ENCODE peak calls at places on chromosome 12, in four cellular contexts. L is transverse colon, F is Peyer's patch, J is right lobe of liver. H is an unnamed sample. For H3K4me1, the result is how much of the 10 kb centered on the place peaks cover.

GRCh38 chr12:123854232-123854631 is 92.1 kb downstream of the DNAH10 start:
- DNase-seq in L (no peak), F (no peak), J (no peak), H (no peak)

GRCh38 chr12:103973909-103974308 is 8.2 kb downstream of the TDG start:
- DNase-seq in L (no peak), F (no peak), J (no peak), H (no peak)

GRCh38 chr12:124495194-124495983 is 72.0 kb downstream of the NCOR2 start:
- DNase-seq in L (no peak), F (no peak), J (peak), H (no peak)

GRCh38 chr12:57631566-57632368 is 1.2 kb downstream of the B4GALNT1 start:
- DNase-seq in L (no peak), F (no peak), J (no peak), H (peak)

GRCh38 chr12:120529641-120530314 is 820 bp upstream of the COQ5 start:
- DNase-seq in L (peak), F (no peak), J (no peak), H (no peak)

GRCh38 chr12:69513297-69513696 is 43.1 kb downstream of the FRS2 start:
- DNase-seq in L (no peak), F (no peak), J (no peak), H (no peak)

GRCh38 chr12:95218852-95219171 is 1.2 kb downstream of the VEZT start:
- DNase-seq in L (peak), F (peak), J (no peak), H (no peak)

GRCh38 chr12:93784339-93785086 is 107.3 kb downstream of the CRADD start:
- DNase-seq in L (peak), F (peak), J (no peak), H (peak)

GRCh38 chr12:106783515-106783914 is 9.0 kb downstream of the RIC8B start:
- DNase-seq in L (no peak), F (no peak), J (no peak), H (no peak)

GRCh38 chr12:14111230-14111865 is 129.9 kb upstream of the GRIN2B start:
- DNase-seq in L (no peak), F (peak), J (no peak), H (no peak)

GRCh38 chr12:58359084-58359483 is 417.7 kb downstream of the ATP23 start:
- DNase-seq in L (no peak), F (no peak), J (no peak), H (no peak)

GRCh38 chr12:49442915-49443314 is 75.7 kb downstream of the SPATS2 start:
- DNase-seq in L (no peak), F (no peak), J (no peak), H (no peak)

GRCh38 chr12:111901182-111901581 is 59.2 kb downstream of the MAPKAPK5 start:
- DNase-seq in L (no peak), F (no peak), J (no peak), H (no peak)

GRCh38 chr12:113208041-113208934 is 13.0 kb upstream of the TPCN1 start:
- DNase-seq in L (peak), F (peak), J (no peak), H (no peak)

GRCh38 chr12:45622210-45622937 is 107.1 kb upstream of the ARID2 start:
- DNase-seq in L (no peak), F (no peak), J (peak), H (no peak)

GRCh38 chr12:14545144-14546124 is 22.2 kb downstream of the PLBD1 start:
- DNase-seq in L (peak), F (no peak), J (no peak), H (no peak)

GRCh38 chr12:98698603-98699463 is 53.7 kb downstream of the APAF1 start:
- DNase-seq in L (peak), F (peak), J (peak), H (no peak)

GRCh38 chr12:111341426-111342065 is 27.3 kb downstream of the PHETA1 start:
- DNase-seq in L (no peak), F (no peak), J (no peak), H (no peak)

GRCh38 chr12:102722147-102722546 is 194.9 kb downstream of the PAH start:
- DNase-seq in L (no peak), F (no peak), J (no peak), H (no peak)

GRCh38 chr12:14884458-14884878 is 1.2 kb downstream of the MGP start:
- DNase-seq in L (peak), F (peak), J (peak), H (peak)

GRCh38 chr12:27177716-27178115 is 66.4 kb upstream of the STK38L start:
- DNase-seq in L (no peak), F (no peak), J (no peak), H (no peak)

GRCh38 chr12:55718020-55718419 is 2.2 kb upstream of the RDH5 start:
- DNase-seq in L (no peak), F (no peak), J (no peak), H (peak)

GRCh38 chr12:117685115-117685926 is 283.5 kb downstream of the KSR2 start:
- DNase-seq in L (peak), F (peak), J (peak), H (no peak)

GRCh38 chr12:18576104-18576622 is 161.6 kb downstream of the PLCZ1 start:
- DNase-seq in L (no peak), F (no peak), J (no peak), H (no peak)

GRCh38 chr12:117986705-117987469 is 18.1 kb upstream of the KSR2 start:
- DNase-seq in L (no peak), F (no peak), J (no peak), H (no peak)

GRCh38 chr12:7612851-7613250 is 52.9 kb downstream of the APOBEC1 start:
- DNase-seq in L (no peak), F (no peak), J (no peak), H (no peak)

GRCh38 chr12:15601210-15601800 is 187.9 kb downstream of the EPS8 start:
- DNase-seq in L (no peak), F (no peak), J (no peak), H (no peak)

GRCh38 chr12:124007810-124008570 is 35.0 kb downstream of the ZNF664 start:
- DNase-seq in L (no peak), F (no peak), J (peak), H (no peak)

GRCh38 chr12:121776190-121777098 is 17.0 kb downstream of the RHOF start:
- DNase-seq in L (peak), F (peak), J (peak), H (no peak)
- TF ChIP-seq POLR2A in L (no peak), F (no peak), J (no peak), H (no peak)

GRCh38 chr12:116635487-116635886 is 76.3 kb downstream of the MAP1LC3B2 start:
- DNase-seq in L (peak), F (no peak), J (no peak), H (no peak)
- H3K4me1 ChIP-seq in L (under half), F (under half), J (under half), H (under half)

DNA sequence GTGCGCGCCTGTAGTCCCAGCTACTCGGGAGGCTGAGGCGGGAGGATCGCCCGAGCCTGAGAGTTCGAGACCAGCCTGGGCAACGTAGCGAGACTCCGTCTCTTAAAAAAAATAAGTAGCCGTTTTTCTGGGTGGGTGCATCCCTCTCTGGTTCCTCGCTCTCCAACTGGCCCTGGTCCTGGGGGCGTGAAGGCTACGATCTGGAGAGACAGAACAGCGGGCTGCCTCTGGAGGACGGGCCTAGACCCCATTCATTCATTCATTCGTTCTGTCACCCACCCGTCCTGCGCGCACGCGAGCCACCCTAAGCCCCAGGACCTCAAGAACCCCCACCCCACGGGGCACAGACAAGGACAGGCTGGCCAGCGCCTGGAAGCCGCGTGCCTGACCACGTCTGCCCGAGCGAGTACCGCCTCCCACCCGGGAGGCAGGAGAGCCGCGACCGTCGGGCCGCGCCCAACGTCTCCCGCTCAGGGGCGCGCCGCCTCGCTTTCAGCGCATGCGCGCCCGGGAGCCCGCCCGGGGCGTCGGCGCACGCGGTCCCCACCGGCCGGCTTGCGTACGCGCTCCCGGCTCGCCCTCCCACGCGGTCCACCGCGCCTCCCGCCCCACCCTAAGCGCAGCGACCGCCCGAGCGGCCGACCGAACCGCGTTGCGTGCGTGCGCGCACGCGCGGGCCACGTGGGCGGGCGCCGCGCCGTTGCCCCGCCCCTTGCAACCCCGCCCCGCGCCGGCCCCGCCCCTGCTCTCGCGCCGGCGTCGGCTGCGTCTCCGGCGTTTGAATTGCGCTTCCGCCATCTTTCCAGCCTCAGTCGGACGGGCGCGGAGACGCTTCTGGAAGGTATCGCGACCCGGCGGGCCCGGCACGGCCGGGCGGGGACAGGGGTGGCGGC is at the start of gene RAN:
- DNase-seq in L (peak), F (peak), J (peak), H (peak)
- TF ChIP-seq POLR2A in L (peak), F (no peak), J (peak), H (no peak)

GRCh38 chr12:8906781-8907180 is 7.5 kb upstream of the PHC1 start:
- DNase-seq in L (no peak), F (no peak), J (no peak), H (no peak)

GRCh38 chr12:8912910-8913309 is 1.4 kb upstream of the PHC1 start:
- DNase-seq in L (no peak), F (no peak), J (no peak), H (peak)

GRCh38 chr12:8907513-8907912 is 6.8 kb upstream of the PHC1 start:
- DNase-seq in L (no peak), F (no peak), J (no peak), H (no peak)

GRCh38 chr12:8911606-8912268 is 2.6 kb upstream of the PHC1 start:
- DNase-seq in L (no peak), F (no peak), J (no peak), H (no peak)

GRCh38 chr12:8909752-8910151 is 4.6 kb upstream of the PHC1 start:
- DNase-seq in L (no peak), F (no peak), J (no peak), H (no peak)
- H3K4me1 ChIP-seq in L (under half), F (under half), J (under half), H (under half)